ENCODE peak calls at places on chromosomes 2 and 18, in six cellular contexts. One of them, this sample, is unnamed. For H3K36me3 and H3K4me1, the result is how much of the 10 kb centered on the place peaks cover.

GRCh38 chr2:25256486-25256875 is 85.2 kb downstream of the DNMT3A start:
- DNase-seq in ascending aorta: no peak
- DNase-seq in endodermal cell: no peak
- DNase-seq in cardiac muscle cell: no peak
- DNase-seq in colonic mucosa: no peak
- DNase-seq in right atrium auricular region: no peak
- DNase-seq in this sample: no peak

GRCh38 chr2:230583593-230583992 is 129.0 kb upstream of the CAB39 start:
- DNase-seq in ascending aorta: no peak
- DNase-seq in endodermal cell: no peak
- DNase-seq in cardiac muscle cell: no peak
- DNase-seq in colonic mucosa: no peak
- DNase-seq in right atrium auricular region: no peak
- DNase-seq in this sample: no peak

GRCh38 chr2:101724113-101724450 is 26.6 kb downstream of the MAP4K4 start:
- DNase-seq in ascending aorta: no peak
- DNase-seq in endodermal cell: no peak
- DNase-seq in cardiac muscle cell: no peak
- DNase-seq in colonic mucosa: no peak
- DNase-seq in right atrium auricular region: no peak
- DNase-seq in this sample: no peak

GRCh38 chr2:234137400-234138014 is 87.0 kb downstream of the SPP2 start:
- DNase-seq in ascending aorta: no peak
- DNase-seq in endodermal cell: no peak
- DNase-seq in cardiac muscle cell: no peak
- DNase-seq in colonic mucosa: no peak
- DNase-seq in right atrium auricular region: no peak
- DNase-seq in this sample: no peak

GRCh38 chr2:232592687-232593407 is 40.6 kb upstream of the EFHD1 start:
- DNase-seq in ascending aorta: no peak
- DNase-seq in endodermal cell: no peak
- DNase-seq in cardiac muscle cell: no peak
- DNase-seq in colonic mucosa: peak
- DNase-seq in right atrium auricular region: no peak
- DNase-seq in this sample: peak

GRCh38 chr2:227150222-227150936 is 13.6 kb downstream of the COL4A4 start:
- DNase-seq in ascending aorta: no peak
- DNase-seq in endodermal cell: no peak
- DNase-seq in cardiac muscle cell: no peak
- DNase-seq in colonic mucosa: no peak
- DNase-seq in right atrium auricular region: no peak
- DNase-seq in this sample: no peak

GRCh38 chr2:76008001-76008702 is 297.4 kb upstream of the GCFC2 start:
- DNase-seq in ascending aorta: no peak
- DNase-seq in endodermal cell: peak
- DNase-seq in cardiac muscle cell: peak
- DNase-seq in colonic mucosa: peak
- DNase-seq in right atrium auricular region: no peak
- DNase-seq in this sample: peak

GRCh38 chr2:9313443-9313842 is 106.8 kb downstream of the ASAP2 start:
- DNase-seq in ascending aorta: no peak
- DNase-seq in endodermal cell: no peak
- DNase-seq in cardiac muscle cell: no peak
- DNase-seq in colonic mucosa: no peak
- DNase-seq in right atrium auricular region: no peak
- DNase-seq in this sample: no peak

GRCh38 chr18:48634491-48634890 is 95.7 kb downstream of the CTIF start:
- DNase-seq in ascending aorta: no peak
- DNase-seq in endodermal cell: no peak
- DNase-seq in cardiac muscle cell: no peak
- DNase-seq in colonic mucosa: no peak
- DNase-seq in right atrium auricular region: no peak
- DNase-seq in this sample: no peak

GRCh38 chr2:36455011-36455410 is 99.4 kb downstream of the CRIM1 start:
- DNase-seq in ascending aorta: no peak
- DNase-seq in endodermal cell: no peak
- DNase-seq in cardiac muscle cell: no peak
- DNase-seq in colonic mucosa: no peak
- DNase-seq in right atrium auricular region: no peak
- DNase-seq in this sample: no peak

GRCh38 chr2:135694711-135695110 is 46.9 kb upstream of the UBXN4 start:
- DNase-seq in ascending aorta: no peak
- DNase-seq in endodermal cell: no peak
- DNase-seq in cardiac muscle cell: no peak
- DNase-seq in colonic mucosa: no peak
- DNase-seq in right atrium auricular region: no peak
- DNase-seq in this sample: no peak

DNA sequence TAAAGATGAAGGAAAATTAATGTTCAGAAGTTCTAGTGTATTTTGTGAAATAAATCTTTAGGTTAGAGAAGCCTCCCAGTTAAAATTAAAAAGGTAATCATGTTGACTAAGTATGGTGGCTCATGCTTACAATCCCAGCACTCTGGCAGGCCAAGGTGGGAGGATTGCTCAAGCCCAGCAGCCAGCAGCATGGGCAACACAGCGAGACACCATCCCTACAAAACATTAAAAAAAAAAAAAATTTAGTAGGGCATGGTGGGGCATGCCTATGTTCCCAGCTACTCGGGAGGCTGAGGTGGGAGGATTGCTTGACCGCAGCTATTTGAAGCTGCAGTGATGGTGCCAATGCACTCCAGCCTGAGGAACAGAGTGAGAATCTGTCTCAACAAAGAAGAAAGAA is 17.9 kb downstream of the XPO1 start:
- DNase-seq in ascending aorta: no peak
- DNase-seq in endodermal cell: peak
- DNase-seq in cardiac muscle cell: no peak
- DNase-seq in colonic mucosa: no peak
- DNase-seq in right atrium auricular region: no peak
- DNase-seq in this sample: no peak
- H3K36me3 ChIP-seq in ascending aorta: under half
- H3K36me3 ChIP-seq in endodermal cell: half or more
- H3K36me3 ChIP-seq in cardiac muscle cell: half or more
- H3K36me3 ChIP-seq in colonic mucosa: under half
- H3K36me3 ChIP-seq in right atrium auricular region: under half
- H3K36me3 ChIP-seq in this sample: under half

DNA sequence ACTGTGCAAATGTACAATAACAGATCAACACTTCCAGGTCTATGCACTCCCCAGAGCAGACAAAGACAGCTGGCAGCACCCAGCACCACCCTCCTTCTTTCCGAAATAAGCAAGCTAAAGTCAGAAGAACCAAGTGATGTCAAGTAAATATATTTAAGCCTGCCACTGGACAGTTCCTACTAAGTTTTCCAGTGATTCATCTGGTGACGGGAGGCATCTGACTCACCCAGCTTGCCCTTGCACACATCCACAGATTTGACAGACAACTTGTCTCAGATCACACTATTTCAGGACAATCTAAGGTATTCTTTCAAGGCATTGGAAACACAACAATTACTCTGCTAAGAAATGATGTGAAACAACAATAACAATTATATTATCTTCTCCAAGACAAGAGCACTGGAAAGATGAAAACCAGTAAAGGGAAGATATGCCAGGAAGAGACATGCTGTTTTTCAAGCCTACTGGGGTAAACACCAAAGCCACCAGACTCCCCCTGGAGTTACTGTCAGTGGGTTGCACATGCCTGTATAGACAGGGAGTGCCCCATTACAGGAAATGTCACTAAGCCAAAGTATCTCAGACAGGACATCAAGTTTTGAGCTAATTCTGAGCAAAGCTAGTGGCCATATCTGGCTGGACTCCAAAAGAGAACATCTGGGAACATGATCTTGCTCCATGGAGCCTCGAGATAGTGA is 287.9 kb upstream of the KLHL29 start:
- DNase-seq in ascending aorta: no peak
- DNase-seq in endodermal cell: no peak
- DNase-seq in cardiac muscle cell: no peak
- DNase-seq in colonic mucosa: no peak
- DNase-seq in right atrium auricular region: no peak
- DNase-seq in this sample: no peak
- TF ChIP-seq CTCF in ascending aorta: no peak
- TF ChIP-seq CTCF in endodermal cell: peak
- TF ChIP-seq CTCF in cardiac muscle cell: no peak
- TF ChIP-seq CTCF in colonic mucosa: no peak
- TF ChIP-seq CTCF in right atrium auricular region: no peak
- TF ChIP-seq CTCF in this sample: no peak

DNA sequence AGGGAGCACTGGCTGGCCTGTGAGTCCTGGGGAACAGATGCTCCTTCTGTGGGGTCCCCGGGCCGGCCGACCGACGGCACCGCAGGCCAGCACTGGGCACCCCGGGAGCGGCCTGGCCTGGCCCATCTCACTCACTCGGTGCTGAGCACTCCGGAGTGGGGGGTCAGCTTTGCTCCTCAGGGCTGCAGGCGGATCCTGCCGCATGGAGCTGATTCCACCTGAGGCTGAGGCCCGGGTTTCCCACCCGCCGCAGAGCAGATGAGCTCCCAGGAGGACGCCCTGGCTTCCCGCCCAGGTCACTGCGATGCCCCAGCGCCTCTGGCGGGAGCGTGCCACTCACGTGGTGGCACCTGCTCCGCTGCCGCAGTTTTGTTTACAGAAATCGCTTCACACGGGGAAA is 418.6 kb downstream of the GALR1 start:
- DNase-seq in ascending aorta: no peak
- DNase-seq in endodermal cell: no peak
- DNase-seq in cardiac muscle cell: no peak
- DNase-seq in colonic mucosa: no peak
- DNase-seq in right atrium auricular region: no peak
- DNase-seq in this sample: no peak
- H3K4me1 ChIP-seq in ascending aorta: under half
- H3K4me1 ChIP-seq in endodermal cell: under half
- H3K4me1 ChIP-seq in cardiac muscle cell: under half
- H3K4me1 ChIP-seq in colonic mucosa: under half
- H3K4me1 ChIP-seq in right atrium auricular region: under half
- H3K4me1 ChIP-seq in this sample: under half

DNA sequence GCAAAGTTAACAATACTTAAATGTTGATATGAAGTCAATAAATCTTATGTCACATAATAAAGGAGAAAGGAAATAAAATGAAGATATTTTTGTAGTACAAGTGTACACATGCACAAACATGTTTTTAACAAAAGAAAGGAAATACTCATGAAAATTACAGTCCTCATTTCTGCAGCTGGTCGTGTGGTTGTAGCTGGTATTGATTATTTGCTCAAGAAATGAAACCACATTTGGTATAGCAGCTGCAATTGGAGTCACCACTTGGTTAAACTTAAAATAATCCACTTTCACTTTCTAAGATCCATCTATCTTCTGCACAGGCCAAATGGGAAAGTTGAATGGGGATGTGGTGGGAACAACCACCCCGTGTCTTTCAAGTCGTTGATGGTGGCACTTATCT is 580.5 kb upstream of the NRXN1 start:
- DNase-seq in ascending aorta: no peak
- DNase-seq in endodermal cell: no peak
- DNase-seq in cardiac muscle cell: no peak
- DNase-seq in colonic mucosa: no peak
- DNase-seq in right atrium auricular region: no peak
- DNase-seq in this sample: no peak
- H3K36me3 ChIP-seq in ascending aorta: under half
- H3K36me3 ChIP-seq in endodermal cell: under half
- H3K36me3 ChIP-seq in cardiac muscle cell: under half
- H3K36me3 ChIP-seq in colonic mucosa: under half
- H3K36me3 ChIP-seq in right atrium auricular region: under half
- H3K36me3 ChIP-seq in this sample: under half